ENCODE peak calls at places on chromosomes 4 and X, in eight cellular contexts. One of them, this sample, is unnamed.
A peak's percentile ranks its signal among the peaks of the same experiment; 100 is the strongest.

GRCh38 chrX:111955916-111956315 is 79.9 kb downstream of the TRPC5OS start:
- DNase-seq in K562: no peak
- DNase-seq in ovary: no peak
- DNase-seq in SK-N-SH: no peak
- DNase-seq in suprapubic skin: no peak
- DNase-seq in HepG2: no peak
- DNase-seq in esophagus muscularis mucosa: no peak
- DNase-seq in stomach: no peak
- DNase-seq in this sample: no peak

GRCh38 chrX:153512501-153512893 is 4.9 kb upstream of the ATP2B3 start:
- DNase-seq in esophagus muscularis mucosa: no peak
- DNase-seq in suprapubic skin: no peak
- DNase-seq in K562: no peak
- DNase-seq in SK-N-SH: no peak
- DNase-seq in stomach: no peak
- DNase-seq in HepG2: no peak
- DNase-seq in ovary: no peak
- DNase-seq in this sample: no peak

GRCh38 chr4:37243061-37243460 is 1.5 kb upstream of the NWD2 start:
- DNase-seq in HepG2: no peak
- DNase-seq in ovary: no peak
- DNase-seq in esophagus muscularis mucosa: no peak
- DNase-seq in SK-N-SH: no peak
- DNase-seq in K562: no peak
- DNase-seq in stomach: no peak
- DNase-seq in suprapubic skin: no peak
- DNase-seq in this sample: no peak

GRCh38 chr4:147461161-147461560 is 19.7 kb upstream of the EDNRA start:
- DNase-seq in K562: no peak
- DNase-seq in esophagus muscularis mucosa: no peak
- DNase-seq in stomach: no peak
- DNase-seq in ovary: no peak
- DNase-seq in suprapubic skin: no peak
- DNase-seq in HepG2: no peak
- DNase-seq in SK-N-SH: no peak
- DNase-seq in this sample: no peak

GRCh38 chr4:123930971-123931370 is 534.4 kb downstream of the SPRY1 start:
- DNase-seq in K562: no peak
- DNase-seq in HepG2: peak; percentile 10
- DNase-seq in ovary: no peak
- DNase-seq in suprapubic skin: no peak
- DNase-seq in esophagus muscularis mucosa: no peak
- DNase-seq in stomach: no peak
- DNase-seq in SK-N-SH: no peak
- DNase-seq in this sample: no peak

GRCh38 chrX:72101597-72102037 is 30.1 kb downstream of the RTL5 start:
- DNase-seq in ovary: no peak
- DNase-seq in SK-N-SH: no peak
- DNase-seq in esophagus muscularis mucosa: no peak
- DNase-seq in HepG2: no peak
- DNase-seq in suprapubic skin: no peak
- DNase-seq in stomach: no peak
- DNase-seq in K562: no peak
- DNase-seq in this sample: no peak

GRCh38 chrX:129559800-129560199 is 19.7 kb downstream of the OCRL start:
- DNase-seq in K562: no peak
- DNase-seq in HepG2: no peak
- DNase-seq in suprapubic skin: no peak
- DNase-seq in esophagus muscularis mucosa: no peak
- DNase-seq in SK-N-SH: no peak
- DNase-seq in ovary: no peak
- DNase-seq in stomach: no peak
- DNase-seq in this sample: no peak

GRCh38 chr4:165926307-165926706 is 53.3 kb downstream of the TLL1 start:
- DNase-seq in SK-N-SH: no peak
- DNase-seq in suprapubic skin: no peak
- DNase-seq in K562: no peak
- DNase-seq in esophagus muscularis mucosa: no peak
- DNase-seq in HepG2: no peak
- DNase-seq in ovary: no peak
- DNase-seq in stomach: no peak
- DNase-seq in this sample: no peak

GRCh38 chrX:81201692-81202412 is at the start of the genes HMGN5 and SH3BGRL:
- DNase-seq in suprapubic skin: peak; percentile 82
- DNase-seq in ovary: peak; percentile 87
- DNase-seq in esophagus muscularis mucosa: peak; percentile 92
- DNase-seq in stomach: peak; percentile 78
- DNase-seq in SK-N-SH: peak; percentile 56
- DNase-seq in K562: peak; percentile 54
- DNase-seq in HepG2: peak; percentile 61
- DNase-seq in this sample: no peak

GRCh38 chr4:81688085-81688484 is 216.4 kb upstream of the RASGEF1B start:
- DNase-seq in HepG2: no peak
- DNase-seq in SK-N-SH: no peak
- DNase-seq in ovary: no peak
- DNase-seq in esophagus muscularis mucosa: no peak
- DNase-seq in stomach: no peak
- DNase-seq in suprapubic skin: no peak
- DNase-seq in K562: no peak
- DNase-seq in this sample: no peak

GRCh38 chrX:134246282-134246681 is 9.3 kb downstream of the CCDC160 start:
- DNase-seq in esophagus muscularis mucosa: no peak
- DNase-seq in ovary: no peak
- DNase-seq in K562: no peak
- DNase-seq in stomach: no peak
- DNase-seq in SK-N-SH: no peak
- DNase-seq in HepG2: no peak
- DNase-seq in suprapubic skin: no peak
- DNase-seq in this sample: no peak

GRCh38 chrX:44944894-44945293 is 71.9 kb downstream of the KDM6A start:
- DNase-seq in K562: no peak
- DNase-seq in stomach: no peak
- DNase-seq in HepG2: no peak
- DNase-seq in SK-N-SH: no peak
- DNase-seq in esophagus muscularis mucosa: no peak
- DNase-seq in ovary: no peak
- DNase-seq in suprapubic skin: no peak
- DNase-seq in this sample: no peak

GRCh38 chrX:38293741-38294140 is 33.6 kb downstream of the RPGR start:
- DNase-seq in ovary: no peak
- DNase-seq in SK-N-SH: no peak
- DNase-seq in suprapubic skin: no peak
- DNase-seq in stomach: no peak
- DNase-seq in HepG2: no peak
- DNase-seq in esophagus muscularis mucosa: no peak
- DNase-seq in K562: no peak
- DNase-seq in this sample: no peak

GRCh38 chr4:1752284-1753041 is 31.1 kb downstream of the TACC3 start:
- DNase-seq in stomach: peak; percentile 44
- DNase-seq in K562: peak; percentile 59
- DNase-seq in suprapubic skin: no peak
- DNase-seq in ovary: no peak
- DNase-seq in esophagus muscularis mucosa: no peak
- DNase-seq in HepG2: peak; percentile 69
- DNase-seq in SK-N-SH: no peak
- DNase-seq in this sample: peak; percentile 86

GRCh38 chr4:147362868-147363440 is 117.9 kb upstream of the EDNRA start:
- DNase-seq in K562: no peak
- DNase-seq in suprapubic skin: no peak
- DNase-seq in esophagus muscularis mucosa: no peak
- DNase-seq in ovary: peak; percentile 87
- DNase-seq in stomach: peak; percentile 48
- DNase-seq in HepG2: no peak
- DNase-seq in SK-N-SH: peak; percentile 63
- DNase-seq in this sample: peak; percentile 40

GRCh38 chr4:182938213-182938645 is 21.0 kb upstream of the DCTD start:
- DNase-seq in ovary: peak; percentile 70
- DNase-seq in esophagus muscularis mucosa: no peak
- DNase-seq in stomach: peak; percentile 77
- DNase-seq in SK-N-SH: peak; percentile 84
- DNase-seq in HepG2: peak; percentile 47
- DNase-seq in suprapubic skin: peak; percentile 86
- DNase-seq in K562: peak; percentile 63
- DNase-seq in this sample: peak; percentile 82

GRCh38 chr4:139969635-139970266 is 184.2 kb downstream of the MAML3 start:
- DNase-seq in stomach: no peak
- DNase-seq in SK-N-SH: no peak
- DNase-seq in HepG2: no peak
- DNase-seq in esophagus muscularis mucosa: no peak
- DNase-seq in K562: no peak
- DNase-seq in suprapubic skin: no peak
- DNase-seq in ovary: no peak
- DNase-seq in this sample: no peak

GRCh38 chrX:19670321-19670750 is 155.0 kb upstream of the MAP3K15 start:
- DNase-seq in stomach: no peak
- DNase-seq in ovary: no peak
- DNase-seq in HepG2: peak; percentile 21
- DNase-seq in esophagus muscularis mucosa: no peak
- DNase-seq in K562: no peak
- DNase-seq in suprapubic skin: peak; percentile 72
- DNase-seq in SK-N-SH: no peak
- DNase-seq in this sample: no peak

GRCh38 chrX:38069991-38070390 is 63.6 kb downstream of the SYTL5 start:
- DNase-seq in esophagus muscularis mucosa: no peak
- DNase-seq in HepG2: no peak
- DNase-seq in ovary: no peak
- DNase-seq in suprapubic skin: no peak
- DNase-seq in K562: no peak
- DNase-seq in SK-N-SH: no peak
- DNase-seq in stomach: no peak
- DNase-seq in this sample: no peak

GRCh38 chr4:8577046-8577445 is 3.1 kb upstream of the GPR78 start:
- DNase-seq in suprapubic skin: no peak
- DNase-seq in ovary: peak; percentile 23
- DNase-seq in stomach: no peak
- DNase-seq in SK-N-SH: no peak
- DNase-seq in K562: no peak
- DNase-seq in esophagus muscularis mucosa: no peak
- DNase-seq in HepG2: no peak
- DNase-seq in this sample: no peak

GRCh38 chr4:8574796-8575370 is 5.3 kb upstream of the GPR78 start:
- DNase-seq in stomach: no peak
- DNase-seq in K562: no peak
- DNase-seq in ovary: peak; percentile 30
- DNase-seq in esophagus muscularis mucosa: no peak
- DNase-seq in suprapubic skin: no peak
- DNase-seq in SK-N-SH: no peak
- DNase-seq in HepG2: no peak
- DNase-seq in this sample: no peak

GRCh38 chr4:8571702-8572685 is 8.2 kb upstream of the GPR78 start:
- DNase-seq in suprapubic skin: no peak
- DNase-seq in K562: no peak
- DNase-seq in SK-N-SH: no peak
- DNase-seq in esophagus muscularis mucosa: no peak
- DNase-seq in HepG2: no peak
- DNase-seq in ovary: peak; percentile 17
- DNase-seq in stomach: no peak
- DNase-seq in this sample: no peak

GRCh38 chr4:8575457-8575856 is 4.7 kb upstream of the GPR78 start:
- DNase-seq in suprapubic skin: no peak
- DNase-seq in stomach: no peak
- DNase-seq in K562: no peak
- DNase-seq in ovary: peak; percentile 47
- DNase-seq in SK-N-SH: no peak
- DNase-seq in HepG2: no peak
- DNase-seq in esophagus muscularis mucosa: no peak
- DNase-seq in this sample: no peak

DNA sequence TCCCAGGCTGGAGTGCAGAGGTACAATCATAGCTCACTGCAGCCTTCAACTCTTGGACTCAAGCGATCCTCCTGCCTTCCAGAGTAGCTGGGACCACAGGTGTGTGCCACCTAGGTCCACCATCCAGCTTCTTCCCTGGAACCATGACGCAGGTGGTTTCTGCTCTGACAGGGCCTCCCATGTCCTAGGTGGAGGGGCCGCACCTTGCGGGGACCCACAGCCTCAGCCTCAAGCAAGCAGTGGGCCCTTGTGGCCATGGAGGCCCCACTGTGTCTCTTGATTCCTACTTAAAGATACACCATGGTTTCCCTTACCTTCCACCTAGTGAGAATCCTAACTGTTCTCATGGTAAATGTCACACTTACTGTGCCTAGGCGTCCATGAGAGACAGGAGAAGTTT is 6.9 kb upstream of the GPR78 start:
- DNase-seq in K562: no peak
- DNase-seq in SK-N-SH: no peak
- DNase-seq in esophagus muscularis mucosa: no peak
- DNase-seq in ovary: peak; percentile 27
- DNase-seq in stomach: no peak
- DNase-seq in HepG2: no peak
- DNase-seq in suprapubic skin: no peak
- DNase-seq in this sample: no peak
- H3K4me1 ChIP-seq in K562: no peaks in the 10 kb centered on the region
- H3K4me1 ChIP-seq in SK-N-SH: no peaks in the 10 kb centered on the region
- H3K4me1 ChIP-seq in esophagus muscularis mucosa: no peaks in the 10 kb centered on the region
- H3K4me1 ChIP-seq in ovary: peaks cover 6% of the 10 kb centered on the region
- H3K4me1 ChIP-seq in stomach: no peaks in the 10 kb centered on the region
- H3K4me1 ChIP-seq in HepG2: no peaks in the 10 kb centered on the region
- H3K4me1 ChIP-seq in suprapubic skin: no peaks in the 10 kb centered on the region
- H3K4me1 ChIP-seq in this sample: no peaks in the 10 kb centered on the region

GRCh38 chrX:23383411-23383810 is 48.8 kb downstream of the PTCHD1 start:
- DNase-seq in HepG2: no peak
- DNase-seq in ovary: no peak
- DNase-seq in K562: no peak
- DNase-seq in suprapubic skin: no peak
- DNase-seq in stomach: no peak
- DNase-seq in SK-N-SH: no peak
- DNase-seq in esophagus muscularis mucosa: no peak
- DNase-seq in this sample: no peak
- TF ChIP-seq EP300 in HepG2: no peak
- TF ChIP-seq EP300 in ovary: no peak
- TF ChIP-seq EP300 in K562: no peak
- TF ChIP-seq EP300 in suprapubic skin: no peak
- TF ChIP-seq EP300 in stomach: no peak
- TF ChIP-seq EP300 in SK-N-SH: peak; percentile 42
- TF ChIP-seq EP300 in esophagus muscularis mucosa: no peak
- TF ChIP-seq EP300 in this sample: no peak

DNA sequence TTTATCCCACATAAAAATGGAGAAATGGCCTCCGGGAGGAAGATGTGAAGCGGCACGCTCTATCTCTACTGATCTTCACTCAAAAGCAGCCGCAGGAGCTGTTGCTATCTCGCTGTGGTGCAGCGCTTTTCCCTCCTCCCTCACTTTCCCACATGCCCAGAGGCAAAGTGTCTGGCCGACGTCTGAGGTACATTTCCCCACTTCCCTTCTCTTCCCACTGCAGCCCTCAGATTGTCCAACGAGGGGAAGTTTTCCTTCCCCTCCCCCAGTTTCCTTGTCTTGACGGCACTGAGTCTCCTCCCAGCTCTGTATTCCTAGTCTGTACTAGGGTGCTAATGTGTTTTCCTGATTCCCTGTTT is 662 bp upstream of the COL25A1 start:
- DNase-seq in stomach: no peak
- DNase-seq in suprapubic skin: no peak
- DNase-seq in HepG2: no peak
- DNase-seq in K562: no peak
- DNase-seq in SK-N-SH: no peak
- DNase-seq in esophagus muscularis mucosa: no peak
- DNase-seq in ovary: peak; percentile 29
- DNase-seq in this sample: no peak
- H3K4me3 ChIP-seq in stomach: peak overlapping the region; percentile 58
- H3K4me3 ChIP-seq in suprapubic skin: peak overlapping the region; percentile 64
- H3K4me3 ChIP-seq in HepG2: no peak overlapping the region
- H3K4me3 ChIP-seq in K562: no peak overlapping the region
- H3K4me3 ChIP-seq in SK-N-SH: peak overlapping the region; percentile 25
- H3K4me3 ChIP-seq in esophagus muscularis mucosa: peak overlapping the region; percentile 58
- H3K4me3 ChIP-seq in ovary: peak overlapping the region; percentile 58
- H3K4me3 ChIP-seq in this sample: peak overlapping the region; percentile 59

GRCh38 chr4:153750197-153750817 is 9.5 kb downstream of the RNF175 start:
- DNase-seq in ovary: no peak
- DNase-seq in suprapubic skin: no peak
- DNase-seq in HepG2: peak; percentile 61
- DNase-seq in stomach: peak; percentile 42
- DNase-seq in esophagus muscularis mucosa: no peak
- DNase-seq in K562: peak; percentile 31
- DNase-seq in SK-N-SH: peak; percentile 72
- DNase-seq in this sample: no peak
- H3K4me1 ChIP-seq in ovary: no peaks in the 10 kb centered on the region
- H3K4me1 ChIP-seq in suprapubic skin: peaks cover 24% of the 10 kb centered on the region
- H3K4me1 ChIP-seq in HepG2: no peaks in the 10 kb centered on the region
- H3K4me1 ChIP-seq in stomach: no peaks in the 10 kb centered on the region
- H3K4me1 ChIP-seq in esophagus muscularis mucosa: no peaks in the 10 kb centered on the region
- H3K4me1 ChIP-seq in K562: no peaks in the 10 kb centered on the region
- H3K4me1 ChIP-seq in SK-N-SH: peaks cover 6% of the 10 kb centered on the region
- H3K4me1 ChIP-seq in this sample: peaks cover 6% of the 10 kb centered on the region

This sample was measured in upper lobe of left lung.